ENCODE peak calls at places on chromosome 17, in seven cellular contexts. W, A, X, N, T, V and D are unnamed samples.

GRCh38 chr17:2482218-2482617 is 29.5 kb downstream of the METTL16 start:
- DNase-seq in W (no peak), A (no peak), X (no peak), N (no peak), T (no peak), V (no peak), D (no peak)

GRCh38 chr17:77692571-77693161 is 265.8 kb upstream of the TNRC6C start:
- DNase-seq in W (no peak), A (no peak), X (no peak), N (no peak), T (no peak), V (no peak), D (no peak)

GRCh38 chr17:63039899-63040602 is 74.0 kb downstream of the TANC2 start:
- DNase-seq in W (no peak), A (peak; percentile 20), X (peak; percentile 37), N (no peak), T (no peak), V (no peak), D (no peak)

GRCh38 chr17:44108440-44109311 is 14.8 kb downstream of the HDAC5 start:
- DNase-seq in W (peak; percentile 52), A (peak; percentile 81), X (no peak), N (no peak), T (no peak), V (peak; percentile 97), D (no peak)

GRCh38 chr17:58643147-58643546 is 48.7 kb downstream of the TEX14 start:
- DNase-seq in W (no peak), A (no peak), X (no peak), N (no peak), T (no peak), V (no peak), D (no peak)

GRCh38 chr17:59963738-59964454 is 644 bp downstream of the RNFT1 start:
- DNase-seq in W (peak; percentile 62), A (peak; percentile 63), X (no peak), N (no peak), T (no peak), V (peak; percentile 16), D (peak; percentile 54)

GRCh38 chr17:2406903-2407790 is 6.3 kb upstream of the MNT start:
- DNase-seq in W (no peak), A (peak; percentile 56), X (peak; percentile 90), N (no peak), T (no peak), V (no peak), D (no peak)

GRCh38 chr17:36209575-36209974 is 1.3 kb upstream of the CCL4L2 start:
- DNase-seq in W (no peak), A (no peak), X (no peak), N (no peak), T (no peak), V (no peak), D (no peak)

GRCh38 chr17:60622961-60623360 is 23.0 kb downstream of the PPM1D start:
- DNase-seq in W (no peak), A (no peak), X (no peak), N (no peak), T (no peak), V (no peak), D (no peak)

GRCh38 chr17:74345433-74346241 is 16.0 kb downstream of the BTBD17 start:
- DNase-seq in W (no peak), A (no peak), X (no peak), N (no peak), T (no peak), V (no peak), D (no peak)

GRCh38 chr17:39525801-39526506 is 64.7 kb downstream of the CDK12 start:
- DNase-seq in W (no peak), A (no peak), X (no peak), N (no peak), T (no peak), V (no peak), D (no peak)

GRCh38 chr17:45031231-45032149 is 19.9 kb downstream of the DCAKD start:
- DNase-seq in W (peak; percentile 90), A (peak; percentile 86), X (no peak), N (no peak), T (no peak), V (no peak), D (no peak)

GRCh38 chr17:34015253-34015652 is 239.8 kb upstream of the CCL2 start:
- DNase-seq in W (no peak), A (no peak), X (no peak), N (no peak), T (no peak), V (no peak), D (no peak)

GRCh38 chr17:79577485-79578187 is 33.2 kb downstream of the RBFOX3 start:
- DNase-seq in W (no peak), A (no peak), X (no peak), N (no peak), T (no peak), V (no peak), D (no peak)

GRCh38 chr17:39270923-39271322 is 45.2 kb upstream of the STAC2 start:
- DNase-seq in W (no peak), A (peak; percentile 61), X (peak; percentile 8), N (no peak), T (no peak), V (no peak), D (no peak)

GRCh38 chr17:17028878-17029535 is 13.2 kb upstream of the MPRIP start:
- DNase-seq in W (no peak), A (no peak), X (no peak), N (no peak), T (no peak), V (peak; percentile 63), D (no peak)

GRCh38 chr17:33112763-33113162 is 121.1 kb downstream of the SPACA3 start:
- DNase-seq in W (no peak), A (no peak), X (peak; percentile 12), N (no peak), T (no peak), V (no peak), D (no peak)

GRCh38 chr17:35373984-35374765 is 754 bp upstream of the SLFN11 start:
- DNase-seq in W (peak; percentile 34), A (no peak), X (no peak), N (no peak), T (no peak), V (no peak), D (peak; percentile 44)

GRCh38 chr17:83189673-83190385 is 110.4 kb downstream of the METRNL start:
- DNase-seq in W (no peak), A (no peak), X (no peak), N (no peak), T (no peak), V (peak; percentile 60), D (peak; percentile 94)

GRCh38 chr17:64005734-64006167 is 7.6 kb downstream of the PRR29 start:
- DNase-seq in W (peak; percentile 76), A (peak; percentile 64), X (no peak), N (no peak), T (no peak), V (peak; percentile 62), D (peak; percentile 67)

GRCh38 chr17:48559609-48560451 is 14.9 kb upstream of the HOXB2 start:
- DNase-seq in W (no peak), A (no peak), X (no peak), N (no peak), T (no peak), V (no peak), D (no peak)

GRCh38 chr17:47176438-47176837 is 12.7 kb downstream of the CDC27 start:
- DNase-seq in W (no peak), A (peak; percentile 17), X (no peak), N (no peak), T (no peak), V (no peak), D (no peak)

GRCh38 chr17:39835038-39835786 is 28.9 kb downstream of the IKZF3 start:
- DNase-seq in W (no peak), A (peak; percentile 17), X (no peak), N (no peak), T (no peak), V (peak; percentile 30), D (no peak)

GRCh38 chr17:47066095-47066494 is 87.0 kb upstream of the RPRML start:
- DNase-seq in W (no peak), A (peak; percentile 35), X (no peak), N (no peak), T (no peak), V (no peak), D (no peak)

GRCh38 chr17:77782611-77783010 is 175.9 kb upstream of the TNRC6C start:
- DNase-seq in W (no peak), A (no peak), X (no peak), N (no peak), T (no peak), V (no peak), D (no peak)

DNA sequence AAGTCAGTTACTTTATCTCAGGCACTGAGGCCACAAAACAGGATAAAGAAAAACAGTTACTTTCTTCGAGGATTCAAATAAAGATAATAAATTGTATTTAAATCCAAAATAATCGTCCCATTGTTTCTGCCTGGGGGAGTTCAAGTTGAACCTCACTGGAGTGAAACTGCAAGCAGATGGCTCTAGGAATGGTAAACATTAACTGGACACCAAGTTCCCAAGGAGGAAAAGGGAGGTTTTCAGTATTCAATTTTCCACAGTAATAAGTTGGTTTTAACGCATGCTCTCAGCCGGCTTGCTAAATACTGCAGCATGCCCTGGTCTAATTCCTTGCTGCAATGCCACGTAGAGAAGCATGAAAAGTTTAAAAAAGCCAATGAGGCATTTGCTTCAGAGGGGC is 20.1 kb upstream of the FOXJ1 start:
- DNase-seq in W (no peak), A (no peak), X (no peak), N (no peak), T (no peak), V (no peak), D (no peak)
- TF ChIP-seq JUND in W (no peak), A (no peak), X (no peak), N (no peak), T (no peak), V (no peak), D (no peak)

DNA sequence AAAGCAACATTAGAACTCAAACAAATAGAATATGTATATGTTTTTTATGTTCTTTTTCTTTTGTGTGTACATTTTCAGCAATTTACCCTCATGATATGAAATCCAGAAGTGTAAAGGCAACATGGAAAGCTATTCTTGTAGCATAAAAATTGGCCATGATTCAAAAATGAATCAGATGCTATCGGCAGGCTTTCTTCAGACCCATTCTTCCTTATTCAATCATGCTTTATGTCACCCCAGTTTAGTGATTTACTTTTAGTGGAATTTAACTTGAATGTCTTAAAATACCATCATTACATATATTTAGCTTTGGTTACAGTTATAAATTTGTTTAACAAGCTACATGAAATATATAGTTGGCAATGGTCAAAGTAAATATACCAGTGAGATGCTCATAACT is 21.4 kb upstream of the SMIM36 start:
- DNase-seq in W (no peak), A (no peak), X (no peak), N (no peak), T (no peak), V (no peak), D (no peak)
- TF ChIP-seq JUND in W (peak; percentile 44), A (no peak), X (no peak), N (no peak), T (no peak), V (no peak), D (no peak)

GRCh38 chr17:55348749-55349354 is 72.8 kb downstream of the MMD start:
- DNase-seq in W (peak; percentile 57), A (peak; percentile 78), X (peak; percentile 42), N (no peak), T (no peak), V (peak; percentile 69), D (peak; percentile 73)
- TF ChIP-seq JUND in W (no peak), A (peak; percentile 35), X (no peak), N (no peak), T (no peak), V (no peak), D (no peak)

DNA sequence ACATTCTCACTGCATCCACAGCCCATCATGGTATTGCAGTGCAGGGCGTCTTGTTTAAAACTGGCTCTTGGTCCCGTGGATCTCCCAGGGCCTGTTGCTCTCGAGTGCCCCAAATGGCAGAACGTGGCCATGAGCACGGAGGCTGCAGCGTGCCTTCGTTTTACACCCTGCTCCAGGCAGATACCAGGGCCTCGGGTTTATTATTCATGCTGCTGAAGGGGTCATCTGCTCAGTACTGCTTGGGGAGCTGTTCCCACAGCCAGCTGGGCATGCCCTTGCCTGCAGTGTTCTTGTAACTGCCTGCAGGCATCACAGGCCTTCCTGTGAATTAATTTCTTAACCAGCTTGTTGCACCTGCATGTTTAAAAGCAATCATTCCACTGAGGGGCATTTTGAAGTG is 129.7 kb upstream of the CHMP6 start:
- DNase-seq in W (peak; percentile 88), A (no peak), X (no peak), N (no peak), T (no peak), V (no peak), D (no peak)
- TF ChIP-seq JUND in W (no peak), A (no peak), X (no peak), N (no peak), T (no peak), V (no peak), D (no peak)